ENCODE peak calls at places on chromosome 9, in nine cellular contexts. One of them, this sample, is unnamed.
A peak's percentile ranks its signal among the peaks of the same experiment; 100 is the strongest.

GRCh38 chr9:108374606-108375005 is 481.2 kb downstream of the ACTL7B start:
- DNase-seq in right lobe of liver: no peak
- DNase-seq in WERI-Rb-1: no peak
- DNase-seq in A549: no peak
- DNase-seq in substantia nigra: no peak
- DNase-seq in CD8-positive, alpha-beta T cell: no peak
- DNase-seq in left ventricle myocardium inferior: no peak
- DNase-seq in H1: no peak
- DNase-seq in cardiac muscle cell: no peak
- DNase-seq in this sample: no peak

GRCh38 chr9:133991211-133991921 is 758 bp downstream of the VAV2 start:
- DNase-seq in CD8-positive, alpha-beta T cell: no peak
- DNase-seq in left ventricle myocardium inferior: no peak
- DNase-seq in WERI-Rb-1: no peak
- DNase-seq in substantia nigra: no peak
- DNase-seq in H1: no peak
- DNase-seq in right lobe of liver: peak; percentile 58
- DNase-seq in cardiac muscle cell: no peak
- DNase-seq in A549: no peak
- DNase-seq in this sample: no peak

GRCh38 chr9:130321082-130321481 is 55.5 kb downstream of the HMCN2 start:
- DNase-seq in CD8-positive, alpha-beta T cell: no peak
- DNase-seq in substantia nigra: no peak
- DNase-seq in left ventricle myocardium inferior: no peak
- DNase-seq in WERI-Rb-1: no peak
- DNase-seq in right lobe of liver: no peak
- DNase-seq in A549: no peak
- DNase-seq in cardiac muscle cell: no peak
- DNase-seq in H1: no peak
- DNase-seq in this sample: no peak

GRCh38 chr9:97958812-97959511 is 21.0 kb upstream of the HEMGN start:
- DNase-seq in left ventricle myocardium inferior: no peak
- DNase-seq in cardiac muscle cell: no peak
- DNase-seq in A549: no peak
- DNase-seq in substantia nigra: no peak
- DNase-seq in H1: no peak
- DNase-seq in right lobe of liver: no peak
- DNase-seq in CD8-positive, alpha-beta T cell: no peak
- DNase-seq in WERI-Rb-1: no peak
- DNase-seq in this sample: no peak

GRCh38 chr9:14960881-14961280 is 50.7 kb upstream of the FREM1 start:
- DNase-seq in right lobe of liver: no peak
- DNase-seq in H1: no peak
- DNase-seq in CD8-positive, alpha-beta T cell: no peak
- DNase-seq in A549: no peak
- DNase-seq in substantia nigra: no peak
- DNase-seq in cardiac muscle cell: no peak
- DNase-seq in left ventricle myocardium inferior: no peak
- DNase-seq in WERI-Rb-1: no peak
- DNase-seq in this sample: no peak

GRCh38 chr9:101018391-101018990 is 10.0 kb upstream of the PLPPR1 start:
- DNase-seq in WERI-Rb-1: peak; percentile 30
- DNase-seq in cardiac muscle cell: no peak
- DNase-seq in H1: no peak
- DNase-seq in CD8-positive, alpha-beta T cell: no peak
- DNase-seq in right lobe of liver: no peak
- DNase-seq in left ventricle myocardium inferior: no peak
- DNase-seq in substantia nigra: no peak
- DNase-seq in A549: no peak
- DNase-seq in this sample: no peak

GRCh38 chr9:8733096-8733954 is 933.7 kb upstream of the DMAC1 start:
- DNase-seq in CD8-positive, alpha-beta T cell: no peak
- DNase-seq in A549: no peak
- DNase-seq in cardiac muscle cell: no peak
- DNase-seq in substantia nigra: peak; percentile 56
- DNase-seq in left ventricle myocardium inferior: peak; percentile 36
- DNase-seq in right lobe of liver: no peak
- DNase-seq in WERI-Rb-1: no peak
- DNase-seq in H1: no peak
- DNase-seq in this sample: peak; percentile 24

GRCh38 chr9:99057665-99058625 is 47.0 kb upstream of the TGFBR1 start:
- DNase-seq in CD8-positive, alpha-beta T cell: peak; percentile 80
- DNase-seq in left ventricle myocardium inferior: no peak
- DNase-seq in A549: no peak
- DNase-seq in cardiac muscle cell: no peak
- DNase-seq in H1: no peak
- DNase-seq in right lobe of liver: no peak
- DNase-seq in WERI-Rb-1: no peak
- DNase-seq in substantia nigra: peak; percentile 24
- DNase-seq in this sample: no peak

GRCh38 chr9:128733256-128733655 is 9.3 kb upstream of the ZDHHC12 start:
- DNase-seq in right lobe of liver: peak; percentile 71
- DNase-seq in left ventricle myocardium inferior: peak; percentile 60
- DNase-seq in CD8-positive, alpha-beta T cell: no peak
- DNase-seq in cardiac muscle cell: peak; percentile 90
- DNase-seq in A549: peak; percentile 97
- DNase-seq in WERI-Rb-1: peak; percentile 98
- DNase-seq in H1: peak; percentile 91
- DNase-seq in substantia nigra: peak; percentile 63
- DNase-seq in this sample: peak; percentile 21

GRCh38 chr9:109469646-109470358 is 28.3 kb downstream of the PTPN3 start:
- DNase-seq in H1: peak; percentile 76
- DNase-seq in cardiac muscle cell: peak; percentile 80
- DNase-seq in substantia nigra: peak; percentile 68
- DNase-seq in CD8-positive, alpha-beta T cell: peak; percentile 60
- DNase-seq in left ventricle myocardium inferior: peak; percentile 60
- DNase-seq in A549: peak; percentile 69
- DNase-seq in right lobe of liver: peak; percentile 55
- DNase-seq in WERI-Rb-1: peak; percentile 81
- DNase-seq in this sample: peak; percentile 80

GRCh38 chr9:93829271-93830223 is 125.6 kb downstream of the BARX1 start:
- DNase-seq in CD8-positive, alpha-beta T cell: no peak
- DNase-seq in substantia nigra: no peak
- DNase-seq in H1: no peak
- DNase-seq in right lobe of liver: no peak
- DNase-seq in cardiac muscle cell: peak; percentile 2
- DNase-seq in A549: no peak
- DNase-seq in WERI-Rb-1: no peak
- DNase-seq in left ventricle myocardium inferior: no peak
- DNase-seq in this sample: no peak

GRCh38 chr9:12680341-12680740 is 12.8 kb upstream of the TYRP1 start:
- DNase-seq in WERI-Rb-1: no peak
- DNase-seq in substantia nigra: no peak
- DNase-seq in A549: no peak
- DNase-seq in right lobe of liver: no peak
- DNase-seq in CD8-positive, alpha-beta T cell: no peak
- DNase-seq in left ventricle myocardium inferior: no peak
- DNase-seq in cardiac muscle cell: no peak
- DNase-seq in H1: no peak
- DNase-seq in this sample: no peak

GRCh38 chr9:127910613-127911205 is 6.1 kb downstream of the ST6GALNAC4 start:
- DNase-seq in left ventricle myocardium inferior: no peak
- DNase-seq in substantia nigra: no peak
- DNase-seq in cardiac muscle cell: no peak
- DNase-seq in A549: no peak
- DNase-seq in right lobe of liver: no peak
- DNase-seq in H1: no peak
- DNase-seq in WERI-Rb-1: peak; percentile 67
- DNase-seq in CD8-positive, alpha-beta T cell: no peak
- DNase-seq in this sample: no peak

GRCh38 chr9:78697653-78698052 is 400.7 kb downstream of the PSAT1 start:
- DNase-seq in A549: no peak
- DNase-seq in substantia nigra: no peak
- DNase-seq in cardiac muscle cell: no peak
- DNase-seq in CD8-positive, alpha-beta T cell: no peak
- DNase-seq in right lobe of liver: no peak
- DNase-seq in WERI-Rb-1: no peak
- DNase-seq in H1: no peak
- DNase-seq in left ventricle myocardium inferior: no peak
- DNase-seq in this sample: no peak

GRCh38 chr9:77764894-77765780 is 117.0 kb upstream of the GNA14 start:
- DNase-seq in CD8-positive, alpha-beta T cell: no peak
- DNase-seq in WERI-Rb-1: no peak
- DNase-seq in cardiac muscle cell: no peak
- DNase-seq in A549: no peak
- DNase-seq in left ventricle myocardium inferior: no peak
- DNase-seq in substantia nigra: no peak
- DNase-seq in H1: no peak
- DNase-seq in right lobe of liver: no peak
- DNase-seq in this sample: no peak

DNA sequence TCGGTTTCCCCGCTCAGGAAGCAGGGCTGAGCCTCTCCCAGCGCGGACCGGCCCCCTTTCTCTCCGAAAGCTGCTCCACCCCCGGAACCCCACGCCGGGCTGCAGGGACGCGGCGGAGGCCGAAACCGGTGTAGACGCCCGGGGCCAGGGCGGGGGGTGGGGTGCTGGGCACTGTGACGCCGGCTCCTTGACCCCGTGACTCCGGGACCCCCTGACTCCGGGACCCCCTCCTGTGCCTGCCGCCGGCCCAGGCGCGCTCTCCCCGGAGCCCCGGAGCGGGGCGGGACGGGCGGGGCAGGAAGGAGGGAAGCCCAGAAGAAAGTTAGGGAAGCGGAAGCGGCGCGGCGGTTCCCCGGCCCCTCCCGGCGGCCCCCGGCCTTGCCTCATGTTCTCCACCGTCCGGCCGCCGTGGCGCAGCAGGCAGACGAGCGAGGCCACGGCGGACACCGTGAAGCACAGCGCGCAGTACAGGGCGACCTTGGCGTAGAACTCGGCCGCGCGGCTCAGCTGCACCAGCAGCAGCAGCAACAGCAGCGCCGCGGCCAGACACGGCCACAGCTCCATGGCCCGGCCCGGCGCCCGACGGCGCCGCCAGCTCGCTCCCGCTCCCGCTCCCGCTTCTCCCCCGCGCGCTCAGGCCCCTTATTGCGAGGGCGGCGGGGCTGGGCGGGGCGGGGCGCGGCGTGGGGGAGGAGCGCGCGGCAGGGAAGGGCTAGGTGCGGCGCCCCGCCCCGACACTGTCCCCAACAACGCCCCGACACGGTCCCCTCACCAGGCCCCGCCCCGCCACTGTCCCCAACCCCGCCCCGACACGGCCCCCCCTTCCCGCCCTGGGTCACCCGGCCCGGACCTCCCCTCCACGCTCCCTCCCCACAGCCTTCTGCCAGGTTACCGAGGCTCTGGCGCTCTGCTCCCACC is at the start of gene AGPAT2:
- DNase-seq in A549: peak; percentile 74
- DNase-seq in right lobe of liver: peak; percentile 93
- DNase-seq in substantia nigra: no peak
- DNase-seq in WERI-Rb-1: peak; percentile 89
- DNase-seq in cardiac muscle cell: peak; percentile 75
- DNase-seq in CD8-positive, alpha-beta T cell: peak; percentile 70
- DNase-seq in H1: peak; percentile 71
- DNase-seq in left ventricle myocardium inferior: peak; percentile 89
- DNase-seq in this sample: no peak
- H3K27ac ChIP-seq in A549: peak within 1 kb of the TSS; percentile 85
- H3K27ac ChIP-seq in right lobe of liver: peak within 1 kb of the TSS; percentile 78
- H3K27ac ChIP-seq in substantia nigra: peak within 1 kb of the TSS; percentile 45
- H3K27ac ChIP-seq in WERI-Rb-1: peak within 1 kb of the TSS; percentile 92
- H3K27ac ChIP-seq in cardiac muscle cell: no peak within 1 kb of the TSS
- H3K27ac ChIP-seq in CD8-positive, alpha-beta T cell: no peak within 1 kb of the TSS
- H3K27ac ChIP-seq in H1: no peak within 1 kb of the TSS
- H3K27ac ChIP-seq in left ventricle myocardium inferior: peak within 1 kb of the TSS; percentile 97
- H3K27ac ChIP-seq in this sample: peak within 1 kb of the TSS; percentile 44

GRCh38 chr9:36759141-36759540 is 186.4 kb downstream of the MELK start:
- DNase-seq in H1: no peak
- DNase-seq in A549: no peak
- DNase-seq in WERI-Rb-1: no peak
- DNase-seq in right lobe of liver: no peak
- DNase-seq in substantia nigra: no peak
- DNase-seq in cardiac muscle cell: no peak
- DNase-seq in left ventricle myocardium inferior: no peak
- DNase-seq in CD8-positive, alpha-beta T cell: no peak
- DNase-seq in this sample: no peak
- H3K27ac ChIP-seq in H1: no peak overlapping the region
- H3K27ac ChIP-seq in A549: no peak overlapping the region
- H3K27ac ChIP-seq in WERI-Rb-1: no peak overlapping the region
- H3K27ac ChIP-seq in right lobe of liver: no peak overlapping the region
- H3K27ac ChIP-seq in substantia nigra: no peak overlapping the region
- H3K27ac ChIP-seq in cardiac muscle cell: no peak overlapping the region
- H3K27ac ChIP-seq in left ventricle myocardium inferior: no peak overlapping the region
- H3K27ac ChIP-seq in CD8-positive, alpha-beta T cell: no peak overlapping the region
- H3K27ac ChIP-seq in this sample: no peak overlapping the region

DNA sequence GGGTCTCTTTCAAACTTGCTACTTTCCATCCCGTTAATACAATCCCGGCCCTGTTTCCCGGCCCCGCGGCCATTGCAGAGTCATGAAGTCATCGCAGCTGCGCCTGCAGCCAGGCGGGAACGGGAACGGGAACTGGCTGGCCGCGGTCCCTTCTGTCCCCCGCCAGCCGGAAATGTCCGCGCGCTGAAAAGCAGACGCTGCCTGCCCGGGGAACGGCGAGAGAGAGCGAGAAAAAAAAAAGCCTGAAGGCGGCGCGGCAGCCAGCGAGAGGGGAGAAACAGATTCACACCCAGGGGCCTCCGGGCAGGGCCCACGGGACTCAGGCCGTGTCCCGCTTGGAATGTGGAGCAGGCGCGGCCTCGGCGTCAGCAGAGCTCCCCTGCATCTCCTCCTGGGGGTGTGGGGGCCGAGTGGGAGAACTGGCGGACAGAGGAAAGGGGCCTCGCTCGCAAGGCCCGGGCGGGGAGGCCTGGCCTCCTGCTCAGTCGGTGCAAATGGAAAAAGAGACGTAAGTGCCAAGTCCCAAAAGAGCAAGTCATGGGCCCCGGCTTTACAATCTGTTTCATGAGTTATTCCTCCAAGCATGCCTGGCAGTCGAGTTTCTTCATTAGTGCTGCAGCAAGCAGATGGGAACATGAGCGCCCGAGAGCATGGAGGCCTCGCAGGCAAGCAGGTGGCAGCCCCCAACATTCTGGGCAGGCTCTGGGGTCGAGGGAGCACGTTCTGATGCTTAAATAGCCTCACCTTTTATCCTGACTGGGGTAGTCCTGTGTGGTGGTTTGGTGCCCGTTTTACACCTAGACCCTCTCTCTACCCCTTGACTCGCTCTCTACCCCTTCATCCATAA is 201.3 kb upstream of the GAS1 start:
- DNase-seq in cardiac muscle cell: peak; percentile 49
- DNase-seq in right lobe of liver: peak; percentile 76
- DNase-seq in A549: no peak
- DNase-seq in CD8-positive, alpha-beta T cell: no peak
- DNase-seq in H1: peak; percentile 79
- DNase-seq in substantia nigra: peak; percentile 83
- DNase-seq in WERI-Rb-1: no peak
- DNase-seq in left ventricle myocardium inferior: peak; percentile 89
- DNase-seq in this sample: peak; percentile 82
- H3K27ac ChIP-seq in cardiac muscle cell: no peak overlapping the region
- H3K27ac ChIP-seq in right lobe of liver: peak overlapping the region; percentile 70
- H3K27ac ChIP-seq in A549: no peak overlapping the region
- H3K27ac ChIP-seq in CD8-positive, alpha-beta T cell: no peak overlapping the region
- H3K27ac ChIP-seq in H1: no peak overlapping the region
- H3K27ac ChIP-seq in substantia nigra: peak overlapping the region; percentile 96
- H3K27ac ChIP-seq in WERI-Rb-1: no peak overlapping the region
- H3K27ac ChIP-seq in left ventricle myocardium inferior: peak overlapping the region; percentile 87
- H3K27ac ChIP-seq in this sample: peak overlapping the region; percentile 90

DNA sequence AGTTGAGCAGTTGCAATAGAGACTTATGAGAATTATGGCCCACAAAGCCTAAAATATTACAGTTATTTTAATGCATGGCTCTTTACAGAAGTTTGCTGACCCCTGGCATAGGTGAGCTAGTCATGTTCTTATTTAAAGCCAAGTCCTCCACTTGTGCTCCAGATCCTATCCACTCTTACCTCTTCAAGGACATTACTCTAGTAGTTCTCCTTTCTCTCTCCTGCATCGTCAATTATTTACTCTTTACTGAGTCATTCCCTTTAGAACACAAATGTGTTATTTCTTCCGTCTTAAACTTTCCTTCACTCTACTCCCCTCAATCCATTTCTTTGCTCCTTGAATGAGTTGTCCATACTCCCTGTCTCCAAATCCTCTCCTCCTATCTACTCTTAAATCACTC is 20.6 kb upstream of the TRAF1 start:
- DNase-seq in WERI-Rb-1: no peak
- DNase-seq in substantia nigra: no peak
- DNase-seq in left ventricle myocardium inferior: no peak
- DNase-seq in cardiac muscle cell: no peak
- DNase-seq in right lobe of liver: no peak
- DNase-seq in A549: no peak
- DNase-seq in H1: no peak
- DNase-seq in CD8-positive, alpha-beta T cell: no peak
- DNase-seq in this sample: no peak
- H3K27ac ChIP-seq in WERI-Rb-1: no peak overlapping the region
- H3K27ac ChIP-seq in substantia nigra: no peak overlapping the region
- H3K27ac ChIP-seq in left ventricle myocardium inferior: no peak overlapping the region
- H3K27ac ChIP-seq in cardiac muscle cell: no peak overlapping the region
- H3K27ac ChIP-seq in right lobe of liver: no peak overlapping the region
- H3K27ac ChIP-seq in A549: no peak overlapping the region
- H3K27ac ChIP-seq in H1: no peak overlapping the region
- H3K27ac ChIP-seq in CD8-positive, alpha-beta T cell: no peak overlapping the region
- H3K27ac ChIP-seq in this sample: no peak overlapping the region